ENCODE peak calls at places on chromosomes 4 and X, in nine cellular contexts. L, A, C, N, X, W, M, G and D are unnamed samples.

GRCh38 chr4:2745981-2746806 is 9.9 kb downstream of the TNIP2 start:
- DNase-seq in A (no peak), M (peak; percentile 51), X (no peak), N (peak; percentile 94), L (peak; percentile 67), W (peak; percentile 89), G (peak; percentile 85), C (no peak), D (no peak)

GRCh38 chrX:10591363-10592036 is 28.9 kb downstream of the MID1 start:
- DNase-seq in X (no peak), N (no peak), M (no peak), C (peak; percentile 92), L (no peak), W (no peak), A (no peak), G (no peak), D (no peak)

GRCh38 chr4:76253511-76253910 is 2.0 kb downstream of the FAM47E start:
- DNase-seq in L (no peak), A (no peak), W (no peak), G (no peak), C (no peak), M (no peak), N (no peak), X (no peak), D (no peak)

GRCh38 chr4:39745920-39746319 is 48.0 kb downstream of the UBE2K start:
- DNase-seq in W (no peak), C (no peak), M (no peak), G (no peak), A (no peak), N (no peak), X (no peak), L (no peak), D (no peak)

GRCh38 chrX:38717871-38718270 is 83.4 kb upstream of the MID1IP1 start:
- DNase-seq in W (no peak), L (no peak), N (peak; percentile 4), M (no peak), C (peak; percentile 43), X (no peak), G (peak; percentile 20), A (peak; percentile 51), D (peak; percentile 36)

GRCh38 chrX:69388526-69388925 is 115.6 kb upstream of the NALF2 start:
- DNase-seq in M (no peak), C (no peak), X (peak; percentile 4), N (no peak), A (no peak), W (no peak), L (peak; percentile 12), G (no peak), D (no peak)

GRCh38 chr4:6891436-6892170 is 18.0 kb upstream of the TBC1D14 start:
- DNase-seq in X (peak; percentile 12), M (no peak), L (no peak), G (peak; percentile 31), N (no peak), A (no peak), W (peak; percentile 17), C (no peak), D (no peak)

GRCh38 chrX:75181721-75182120 is 25.6 kb upstream of the ABCB7 start:
- DNase-seq in N (peak; percentile 42), W (no peak), A (no peak), L (no peak), G (peak; percentile 50), X (no peak), M (no peak), C (no peak), D (no peak)

GRCh38 chr4:24557036-24558022 is 27.0 kb downstream of the DHX15 start:
- DNase-seq in X (no peak), A (no peak), G (peak; percentile 63), L (no peak), N (no peak), W (no peak), C (no peak), M (no peak), D (no peak)

GRCh38 chrX:15269618-15270521 is at the start of gene ASB9:
- DNase-seq in L (no peak), C (no peak), W (peak; percentile 30), X (peak; percentile 4), N (peak; percentile 97), A (peak; percentile 55), M (peak; percentile 67), G (peak; percentile 34), D (peak; percentile 43)

GRCh38 chrX:40299502-40300118 is 201.9 kb upstream of the BCOR start:
- DNase-seq in X (no peak), G (no peak), A (no peak), N (no peak), C (no peak), M (no peak), L (no peak), W (no peak), D (no peak)

GRCh38 chr4:54819044-54819443 is 161.3 kb downstream of the KIT start:
- DNase-seq in C (no peak), X (no peak), M (no peak), G (no peak), A (no peak), W (no peak), L (no peak), N (peak; percentile 21), D (no peak)

GRCh38 chr4:139330283-139330682 is 28.0 kb upstream of the NDUFC1 start:
- DNase-seq in M (no peak), W (no peak), A (no peak), L (no peak), C (no peak), X (no peak), G (no peak), N (no peak), D (no peak)

GRCh38 chr4:107622006-107622405 is 98.0 kb downstream of the PAPSS1 start:
- DNase-seq in M (no peak), W (no peak), L (no peak), C (no peak), A (no peak), G (no peak), X (no peak), N (no peak), D (no peak)

GRCh38 chr4:153542835-153543234 is 76.7 kb downstream of the TMEM131L start:
- DNase-seq in X (no peak), W (no peak), C (no peak), G (no peak), L (no peak), M (no peak), A (peak; percentile 71), N (no peak), D (no peak)

GRCh38 chrX:39601193-39602085 is 496.3 kb downstream of the BCOR start:
- DNase-seq in W (no peak), G (no peak), C (no peak), X (no peak), L (no peak), M (no peak), N (no peak), A (no peak), D (no peak)

GRCh38 chrX:129823115-129823514 is 20.6 kb downstream of the ZDHHC9 start:
- DNase-seq in C (peak; percentile 52), L (no peak), A (peak; percentile 60), N (peak; percentile 12), M (no peak), W (peak; percentile 38), G (peak; percentile 15), X (peak; percentile 24), D (no peak)

GRCh38 chrX:83022020-83022419 is 486.1 kb upstream of the POU3F4 start:
- DNase-seq in W (no peak), G (no peak), C (no peak), N (no peak), X (no peak), M (no peak), A (peak; percentile 53), L (no peak), D (no peak)

GRCh38 chr4:38309471-38309870 is 349.3 kb downstream of the PTTG2 start:
- DNase-seq in A (no peak), M (no peak), N (no peak), L (no peak), W (no peak), G (no peak), C (no peak), X (no peak), D (no peak)

GRCh38 chr4:82797048-82797590 is 1.5 kb downstream of the SCD5 start:
- DNase-seq in X (no peak), G (no peak), C (peak; percentile 59), N (peak; percentile 42), M (no peak), W (no peak), A (no peak), L (no peak), D (peak; percentile 68)
- H3K9me3 ChIP-seq in X (no peaks in the 10 kb centered on the region), G (no peaks in the 10 kb centered on the region), C (no peaks in the 10 kb centered on the region), N (no peaks in the 10 kb centered on the region), M (no peaks in the 10 kb centered on the region), W (no peaks in the 10 kb centered on the region), A (no peaks in the 10 kb centered on the region), L (no peaks in the 10 kb centered on the region), D (no peaks in the 10 kb centered on the region)

DNA sequence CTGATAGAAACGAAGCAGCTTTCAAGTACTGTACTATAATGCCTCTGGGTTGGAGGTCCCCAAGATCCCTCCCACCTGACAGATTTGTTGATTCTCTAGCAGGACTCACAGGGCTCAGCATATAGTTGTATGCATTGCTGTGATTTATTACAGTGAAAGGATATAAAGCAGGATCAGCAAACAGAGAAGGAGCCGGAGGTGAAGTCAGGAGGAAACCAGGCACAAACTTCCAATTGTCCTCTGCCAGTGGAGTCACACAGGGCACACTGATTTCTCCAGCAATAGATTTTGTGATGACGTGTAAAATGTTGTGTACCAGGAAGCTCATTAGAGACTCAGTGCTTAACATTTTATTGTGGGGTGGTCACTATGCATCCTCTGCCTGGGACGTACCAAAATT is 19.0 kb downstream of the USP53 start:
- DNase-seq in G (no peak), L (no peak), M (no peak), X (no peak), W (no peak), N (no peak), A (no peak), C (no peak), D (no peak)
- H3K4me1 ChIP-seq in G (peaks cover 16% of the 10 kb centered on the region), L (peaks cover 43% of the 10 kb centered on the region), M (peaks cover 23% of the 10 kb centered on the region), X (peaks cover 5% of the 10 kb centered on the region), W (peaks cover 29% of the 10 kb centered on the region), N (peaks cover 10% of the 10 kb centered on the region), A (no peaks in the 10 kb centered on the region), C (no peaks in the 10 kb centered on the region), D (no peaks in the 10 kb centered on the region)

GRCh38 chrX:51459125-51459524 is 37.3 kb downstream of the NUDT11 start:
- DNase-seq in A (no peak), C (peak; percentile 52), L (no peak), W (no peak), X (no peak), N (peak; percentile 21), M (no peak), G (peak; percentile 13), D (no peak)
- TF ChIP-seq CTCF in A (peak; percentile 77), C (peak; percentile 61), L (peak; percentile 26), W (peak; percentile 13), X (no peak), N (peak; percentile 64), M (peak; percentile 33), G (peak; percentile 36), D (peak; percentile 69)

GRCh38 chrX:148265829-148266228 is 234.6 kb upstream of the AFF2 start:
- DNase-seq in L (no peak), X (no peak), M (no peak), N (no peak), W (no peak), C (no peak), G (no peak), A (no peak), D (no peak)
- H3K9me3 ChIP-seq in L (no peaks in the 10 kb centered on the region), X (no peaks in the 10 kb centered on the region), M (no peaks in the 10 kb centered on the region), N (peaks cover 16% of the 10 kb centered on the region), W (no peaks in the 10 kb centered on the region), C (peaks cover 4% of the 10 kb centered on the region), G (no peaks in the 10 kb centered on the region), A (no peaks in the 10 kb centered on the region), D (peaks cover 19% of the 10 kb centered on the region)